ENCODE peak calls at places on chromosomes 16 and 17, in seven cellular contexts. Q is right lobe of liver; N is left ventricle myocardium superior; I is activated CD8-positive, alpha-beta T cell treated with anti-CD3 and anti-CD28 coated beads for 36 hours; S is left lung; H is left colon; M is HCT116. T is an unnamed sample.

GRCh38 chr16:47986031-47986430 is 169.8 kb downstream of the ABCC12 start:
- ATAC-seq in N (no peak), M (no peak), H (no peak), I (no peak), Q (no peak), S (no peak), T (no peak)

GRCh38 chr17:76681222-76682137 is 29.3 kb downstream of the MXRA7 start:
- ATAC-seq in N (peak), S (peak), Q (peak), I (peak), M (peak), H (peak), T (peak)

GRCh38 chr16:86928517-86929148 is 350.3 kb downstream of the FOXL1 start:
- ATAC-seq in Q (no peak), M (no peak), I (no peak), H (no peak), S (no peak), N (peak), T (no peak)

GRCh38 chr17:31571124-31571892 is 179.8 kb downstream of the RAB11FIP4 start:
- ATAC-seq in H (no peak), S (peak), N (peak), Q (peak), M (no peak), I (no peak), T (peak)

GRCh38 chr17:4516740-4517139 is 18.1 kb downstream of the SPNS2 start:
- ATAC-seq in S (no peak), I (no peak), H (no peak), Q (no peak), N (no peak), M (no peak), T (no peak)

GRCh38 chr16:74226361-74226979 is 70.1 kb upstream of the PSMD7 start:
- ATAC-seq in N (no peak), S (no peak), I (no peak), M (peak), Q (peak), H (no peak), T (no peak)

GRCh38 chr16:8572919-8573724 is 17.2 kb downstream of the TMEM114 start:
- ATAC-seq in I (no peak), Q (peak), H (peak), S (peak), M (peak), N (no peak), T (peak)

GRCh38 chr17:77254961-77255741 is 114.4 kb downstream of the SEC14L1 start:
- ATAC-seq in H (no peak), I (no peak), Q (peak), M (peak), S (peak), N (peak), T (peak)

GRCh38 chr17:2089021-2089422 is 34.1 kb downstream of the HIC1 start:
- ATAC-seq in Q (no peak), M (no peak), I (peak), N (no peak), H (no peak), S (no peak), T (no peak)

GRCh38 chr16:4380131-4381063 is 8.7 kb downstream of the VASN start:
- ATAC-seq in I (no peak), S (no peak), M (no peak), H (no peak), N (no peak), Q (no peak), T (no peak)

GRCh38 chr16:89971495-89972243 is 23.1 kb downstream of the DEF8 start:
- ATAC-seq in N (peak), Q (peak), S (peak), M (peak), I (peak), H (no peak), T (peak)

GRCh38 chr17:77869665-77870132 is 88.8 kb upstream of the TNRC6C start:
- ATAC-seq in Q (peak), H (peak), M (no peak), I (peak), S (peak), N (no peak), T (peak)